ENCODE peak calls at places on chromosomes 6 and 20, in eight cellular contexts. W is tibial artery; D is IMR-90; Q is ovary; H is CD8-positive, alpha-beta T cell; U is stomach; Z is CD4-positive, CD25-positive, alpha-beta regulatory T cell; B is adrenal gland. K is an unnamed sample.
A peak's percentile ranks its signal among the peaks of the same experiment; 100 is the strongest.

GRCh38 chr20:25245461-25245860 is 2.4 kb upstream of the PYGB start:
- DNase-seq in D (no peak), Q (no peak), W (no peak), B (no peak), H (no peak), Z (no peak), U (no peak), K (no peak)

GRCh38 chr6:156193381-156193780 is 583.8 kb upstream of the ARID1B start:
- DNase-seq in B (no peak), Q (no peak), U (no peak), D (no peak), Z (peak; percentile 33), W (no peak), H (no peak), K (no peak)

GRCh38 chr20:24337074-24337473 is 132.4 kb upstream of the SYNDIG1 start:
- DNase-seq in U (no peak), H (no peak), W (no peak), B (no peak), Z (no peak), D (peak; percentile 35), Q (no peak), K (no peak)

GRCh38 chr20:63635431-63636141 is 8.7 kb upstream of the GMEB2 start:
- DNase-seq in W (no peak), H (peak; percentile 79), Z (peak; percentile 87), D (no peak), Q (no peak), B (no peak), U (peak; percentile 41), K (no peak)

GRCh38 chr20:50588034-50588736 is 78.0 kb downstream of the PTPN1 start:
- DNase-seq in W (peak; percentile 85), H (peak; percentile 81), U (peak; percentile 78), B (peak; percentile 76), Q (peak; percentile 85), Z (peak; percentile 62), D (peak; percentile 58), K (peak; percentile 36)

GRCh38 chr6:158762787-158763439 is 56.3 kb downstream of the EZR start:
- DNase-seq in D (no peak), H (no peak), Q (peak; percentile 17), U (no peak), W (peak; percentile 56), B (peak; percentile 69), Z (no peak), K (no peak)

GRCh38 chr20:19274001-19274400 is 61.6 kb downstream of the SLC24A3 start:
- DNase-seq in H (no peak), Z (no peak), W (peak; percentile 33), B (no peak), U (no peak), Q (no peak), D (no peak), K (no peak)

GRCh38 chr6:18323935-18324707 is 59.8 kb upstream of the DEK start:
- DNase-seq in Q (no peak), Z (peak; percentile 39), H (peak; percentile 13), W (no peak), U (no peak), B (peak; percentile 12), D (peak; percentile 61), K (no peak)

GRCh38 chr6:63584125-63584514 is 11.8 kb downstream of the LOC128125822 start:
- DNase-seq in H (no peak), U (no peak), B (no peak), Q (no peak), D (peak; percentile 42), W (no peak), Z (no peak), K (no peak)

GRCh38 chr6:122322824-122323223 is 76.6 kb upstream of the HSF2 start:
- DNase-seq in D (peak; percentile 3), U (no peak), Q (no peak), H (no peak), B (peak; percentile 22), W (no peak), Z (no peak), K (no peak)

GRCh38 chr6:44289726-44290125 is 19.5 kb downstream of the TMEM151B start:
- DNase-seq in B (no peak), D (no peak), H (no peak), Q (no peak), U (no peak), Z (no peak), W (no peak), K (no peak)

DNA sequence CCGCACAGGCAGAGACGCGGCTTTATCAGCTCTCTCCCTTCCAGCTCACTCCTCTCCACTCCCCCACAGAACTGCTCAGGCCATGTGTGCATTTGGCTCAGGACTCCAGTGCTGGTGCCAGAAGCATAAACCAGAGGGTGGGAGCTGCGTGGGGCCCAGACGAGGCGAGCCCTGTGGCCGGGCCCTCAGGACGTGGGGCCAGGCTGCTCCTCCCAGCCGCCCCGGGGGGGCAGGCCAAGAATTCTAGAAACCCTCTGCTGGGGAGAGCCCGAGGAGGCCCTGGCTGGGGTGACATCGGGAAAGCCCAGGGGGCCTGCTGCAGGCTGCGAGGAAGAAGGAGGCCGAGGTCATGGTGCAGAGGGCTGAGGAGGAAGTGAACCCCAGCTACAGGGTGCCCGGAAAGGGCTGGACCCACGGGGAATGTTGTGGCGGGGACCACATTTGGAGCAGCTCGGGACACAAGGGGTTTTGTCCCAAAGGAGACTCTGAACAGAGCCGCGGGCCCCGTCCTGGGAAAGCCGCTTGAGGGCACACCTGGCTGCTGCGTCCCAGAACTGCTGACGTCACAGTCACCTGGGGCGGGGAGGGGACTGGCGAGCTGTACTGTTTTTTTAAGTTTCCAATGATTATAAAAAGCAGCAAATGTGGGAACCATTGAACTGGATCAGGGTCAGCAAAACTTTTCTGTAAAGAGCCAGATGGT is 107.1 kb downstream of the BANF2 start:
- DNase-seq in Z (no peak), Q (peak; percentile 94), H (no peak), B (peak; percentile 41), D (peak; percentile 78), W (peak; percentile 83), U (peak; percentile 49), K (no peak)
- H3K27ac ChIP-seq in Z (no peak overlapping the region), Q (peak overlapping the region; percentile 92), H (no peak overlapping the region), B (peak overlapping the region; percentile 80), D (peak overlapping the region; percentile 71), W (peak overlapping the region; percentile 70), U (peak overlapping the region; percentile 63), K (no peak overlapping the region)

GRCh38 chr6:56481957-56482356 is 160.7 kb downstream of the DST start:
- DNase-seq in Q (no peak), D (no peak), B (no peak), U (no peak), W (no peak), H (no peak), Z (no peak), K (no peak)
- H3K27ac ChIP-seq in Q (no peak overlapping the region), D (no peak overlapping the region), B (no peak overlapping the region), U (peak overlapping the region; percentile 15), W (no peak overlapping the region), H (no peak overlapping the region), Z (no peak overlapping the region), K (no peak overlapping the region)

GRCh38 chr6:39982720-39983119 is 48.5 kb upstream of the MOCS1 start:
- DNase-seq in U (no peak), B (no peak), W (no peak), Q (no peak), Z (no peak), D (no peak), H (no peak), K (no peak)

GRCh38 chr6:39980839-39981580 is 46.7 kb upstream of the MOCS1 start:
- DNase-seq in U (no peak), Q (no peak), D (peak; percentile 57), Z (no peak), B (peak; percentile 34), W (no peak), H (no peak), K (no peak)

GRCh38 chr6:39979461-39980328 is 45.4 kb upstream of the MOCS1 start:
- DNase-seq in B (no peak), D (no peak), Z (no peak), Q (no peak), W (no peak), H (no peak), U (no peak), K (no peak)

GRCh38 chr6:39984051-39984450 is 49.8 kb upstream of the MOCS1 start:
- DNase-seq in W (no peak), Z (no peak), U (no peak), Q (no peak), D (no peak), B (no peak), H (no peak), K (no peak)

GRCh38 chr6:39983193-39983592 is 48.9 kb upstream of the MOCS1 start:
- DNase-seq in W (no peak), D (no peak), U (no peak), Z (no peak), B (no peak), H (no peak), Q (no peak), K (no peak)
- H3K27ac ChIP-seq in W (no peak overlapping the region), D (no peak overlapping the region), U (no peak overlapping the region), Z (no peak overlapping the region), B (no peak overlapping the region), H (no peak overlapping the region), Q (no peak overlapping the region), K (no peak overlapping the region)

DNA sequence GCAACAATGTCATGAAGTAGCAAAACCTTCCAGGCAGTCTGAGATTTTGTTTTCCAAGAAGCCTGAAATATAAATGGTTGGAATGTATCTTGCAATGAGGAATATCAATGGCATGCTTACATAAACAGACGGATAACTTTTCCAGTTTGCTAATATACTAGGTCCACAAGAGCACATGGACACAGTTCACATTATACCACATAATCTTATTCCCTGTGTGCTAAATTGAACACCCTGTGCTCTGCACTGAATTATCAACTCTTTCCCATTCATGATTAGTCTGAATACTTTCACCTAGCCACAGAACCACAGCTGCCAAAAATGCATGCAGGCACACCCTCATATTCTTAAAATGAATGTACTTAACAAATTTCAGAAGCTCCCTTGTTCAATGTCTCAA is 274.3 kb downstream of the COL12A1 start:
- DNase-seq in H (no peak), U (no peak), Z (no peak), D (peak; percentile 86), B (no peak), Q (no peak), W (no peak), K (no peak)
- H3K27ac ChIP-seq in H (no peak overlapping the region), U (no peak overlapping the region), Z (no peak overlapping the region), D (no peak overlapping the region), B (no peak overlapping the region), Q (no peak overlapping the region), W (no peak overlapping the region), K (no peak overlapping the region)

GRCh38 chr6:151082079-151082478 is 157.7 kb upstream of the AKAP12 start:
- DNase-seq in H (no peak), W (no peak), U (no peak), Q (no peak), Z (no peak), B (no peak), D (no peak), K (no peak)
- H3K27ac ChIP-seq in H (no peak overlapping the region), W (no peak overlapping the region), U (no peak overlapping the region), Q (no peak overlapping the region), Z (no peak overlapping the region), B (no peak overlapping the region), D (no peak overlapping the region), K (no peak overlapping the region)

K was measured in caudate nucleus.